ENCODE peak calls at places on chromosomes 16 and 17, in five cellular contexts. G, X, F, V and R are unnamed samples.

GRCh38 chr17:22300731-22301352 is 608.5 kb downstream of the KCNJ18 start:
- DNase-seq in G (no peak), X (no peak), F (no peak), V (no peak), R (no peak)

GRCh38 chr17:65433592-65433991 is 127.9 kb downstream of the AXIN2 start:
- DNase-seq in G (no peak), X (no peak), F (no peak), V (no peak), R (no peak)

GRCh38 chr16:61936522-61936921 is 99.7 kb downstream of the CDH8 start:
- DNase-seq in G (no peak), X (peak; percentile 55), F (no peak), V (peak; percentile 11), R (peak; percentile 36)

GRCh38 chr17:42409467-42410351 is 13.3 kb downstream of the CAVIN1 start:
- DNase-seq in G (no peak), X (no peak), F (peak; percentile 97), V (no peak), R (no peak)

GRCh38 chr16:48206594-48207242 is 37.4 kb upstream of the LONP2 start:
- DNase-seq in G (no peak), X (no peak), F (no peak), V (peak; percentile 7), R (no peak)

GRCh38 chr17:77924757-77925336 is 33.7 kb upstream of the TNRC6C start:
- DNase-seq in G (no peak), X (peak; percentile 83), F (peak; percentile 33), V (no peak), R (peak; percentile 58)

GRCh38 chr17:27559506-27559931 is 71.5 kb upstream of the LGALS9 start:
- DNase-seq in G (no peak), X (no peak), F (peak; percentile 74), V (no peak), R (no peak)

GRCh38 chr16:67760831-67761230 is 41.7 kb upstream of the GFOD2 start:
- DNase-seq in G (no peak), X (no peak), F (no peak), V (no peak), R (no peak)

GRCh38 chr17:57604771-57605733 is 140.0 kb downstream of the CCDC182 start:
- DNase-seq in G (peak; percentile 90), X (peak; percentile 27), F (peak; percentile 69), V (no peak), R (peak; percentile 38)

GRCh38 chr16:77555781-77556180 is 120.9 kb upstream of the ADAMTS18 start:
- DNase-seq in G (no peak), X (no peak), F (no peak), V (no peak), R (peak; percentile 16)

DNA sequence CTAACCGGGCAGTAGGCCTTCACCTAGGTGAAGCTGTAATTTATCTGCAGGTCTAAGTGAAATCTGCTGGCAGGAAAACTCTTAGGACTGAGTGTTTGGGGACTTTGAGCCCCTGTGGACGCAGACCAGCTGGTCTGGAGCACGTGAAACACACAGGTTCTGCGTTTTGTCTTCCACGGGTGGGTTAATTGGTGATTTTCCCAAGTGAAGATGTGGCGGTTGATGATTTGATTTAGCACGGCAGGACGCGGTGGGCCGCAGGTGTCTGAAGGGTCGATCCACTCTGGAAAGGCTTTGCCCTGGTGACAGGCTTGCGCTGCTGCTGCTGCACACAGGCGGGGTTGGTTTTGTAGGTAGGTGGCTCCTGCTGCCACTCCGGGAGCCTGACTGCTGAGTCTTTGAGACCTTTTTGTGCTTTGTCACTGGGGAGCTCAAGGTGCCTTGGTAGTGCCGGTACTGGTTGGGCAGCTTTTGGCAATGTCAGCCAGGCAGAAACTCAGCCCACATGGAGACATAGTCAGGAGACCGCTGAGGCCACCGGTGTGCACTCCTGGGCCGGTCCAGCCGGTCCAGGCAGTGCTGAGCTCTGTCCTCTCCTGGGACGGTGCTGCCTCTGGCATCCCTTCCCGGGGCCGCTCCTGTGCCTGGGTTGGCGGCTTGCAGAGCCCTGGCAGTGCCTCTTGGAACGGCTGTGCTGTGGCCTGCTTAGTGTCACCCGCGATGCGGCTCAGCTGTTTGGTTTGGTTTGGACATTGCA is 2.3 kb downstream of the BAIAP2 start:
- DNase-seq in G (no peak), X (no peak), F (no peak), V (peak; percentile 93), R (no peak)
- H3K4me2 ChIP-seq in G (no peak overlapping the region), X (no peak overlapping the region), F (peak overlapping the region; percentile 87), V (peak overlapping the region; percentile 91), R (no peak overlapping the region)

GRCh38 chr16:16063685-16064084 is 114.3 kb downstream of the ABCC1 start:
- DNase-seq in G (no peak), X (no peak), F (no peak), V (no peak), R (no peak)

GRCh38 chr16:16062023-16062932 is 112.9 kb downstream of the ABCC1 start:
- DNase-seq in G (no peak), X (peak; percentile 50), F (no peak), V (no peak), R (peak; percentile 11)

GRCh38 chr16:16059895-16060590 is 110.6 kb downstream of the ABCC1 start:
- DNase-seq in G (no peak), X (no peak), F (no peak), V (no peak), R (no peak)

GRCh38 chr16:16067127-16067526 is 117.7 kb downstream of the ABCC1 start:
- DNase-seq in G (no peak), X (no peak), F (no peak), V (no peak), R (no peak)

DNA sequence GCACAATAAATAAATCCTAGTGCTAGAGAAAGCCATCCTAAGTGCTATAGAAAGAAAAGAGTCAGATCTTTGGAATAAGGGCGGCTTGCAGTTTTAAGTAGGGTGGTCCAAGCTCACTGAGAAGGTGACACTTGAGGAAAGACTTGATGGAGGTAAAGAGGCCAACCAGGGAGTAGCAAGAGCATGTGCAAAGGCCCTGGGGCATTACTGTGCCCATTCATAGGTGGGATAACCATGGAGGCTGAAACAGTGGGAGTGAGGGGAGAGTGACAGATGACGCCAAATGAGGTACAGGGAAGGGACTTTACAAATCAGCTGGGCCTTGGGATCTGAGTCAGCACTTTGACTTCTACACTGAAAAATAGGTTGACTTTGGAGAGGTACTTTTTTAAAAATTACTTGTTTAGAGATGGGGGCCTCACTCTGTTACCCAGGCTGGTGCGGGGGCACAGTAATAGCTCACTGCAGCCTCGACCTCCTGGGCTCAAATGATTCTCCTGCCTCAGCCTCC is 115.5 kb downstream of the ABCC1 start:
- DNase-seq in G (no peak), X (no peak), F (no peak), V (no peak), R (no peak)
- H2AFZ ChIP-seq in G (no peak overlapping the region), X (no peak overlapping the region), F (no peak overlapping the region), V (no peak overlapping the region), R (no peak overlapping the region)

GRCh38 chr17:9402590-9403199 is 172.9 kb downstream of the STX8 start:
- DNase-seq in G (peak; percentile 21), X (peak; percentile 83), F (peak; percentile 48), V (peak; percentile 55), R (peak; percentile 39)
- TF ChIP-seq EZH2phosphoT487 in G (no peak), X (no peak), F (no peak), V (no peak), R (no peak)

GRCh38 chr17:8628609-8629169 is 1.8 kb downstream of the MYH10 start:
- DNase-seq in G (no peak), X (no peak), F (peak; percentile 18), V (no peak), R (no peak)
- H3K4me2 ChIP-seq in G (no peak overlapping the region), X (peak overlapping the region; percentile 79), F (peak overlapping the region; percentile 97), V (peak overlapping the region; percentile 97), R (peak overlapping the region; percentile 97)